ENCODE peak calls at places on chromosomes 13 and 19, in four cellular contexts. One of them, this sample, is unnamed.

GRCh38 chr19:48419158-48419920 is 25.9 kb downstream of the GRIN2D start:
- DNase-seq in activated effector memory CD4-positive, alpha-beta T cell treated with anti-CD3 and anti-CD28 coated beads, Interleukin-2, amount 50 U/mL, for 16 hours: peak
- DNase-seq in activated CD4-positive, CD25-positive, alpha-beta regulatory T cell treated with anti-CD3 and anti-CD28 coated beads, Interleukin-2, amount 50 U/mL, for 72 hours: peak
- DNase-seq in NCI-H446 treated with DMSO at 0.1 percent for 48 hours: no peak
- DNase-seq in this sample: no peak

GRCh38 chr19:51690359-51691121 is 2.6 kb upstream of the SPACA6 start:
- DNase-seq in activated effector memory CD4-positive, alpha-beta T cell treated with anti-CD3 and anti-CD28 coated beads, Interleukin-2, amount 50 U/mL, for 16 hours: peak
- DNase-seq in activated CD4-positive, CD25-positive, alpha-beta regulatory T cell treated with anti-CD3 and anti-CD28 coated beads, Interleukin-2, amount 50 U/mL, for 72 hours: peak
- DNase-seq in NCI-H446 treated with DMSO at 0.1 percent for 48 hours: peak
- DNase-seq in this sample: peak

GRCh38 chr19:2289714-2290435 is 7.9 kb upstream of the PEAK3 start:
- DNase-seq in activated effector memory CD4-positive, alpha-beta T cell treated with anti-CD3 and anti-CD28 coated beads, Interleukin-2, amount 50 U/mL, for 16 hours: peak
- DNase-seq in activated CD4-positive, CD25-positive, alpha-beta regulatory T cell treated with anti-CD3 and anti-CD28 coated beads, Interleukin-2, amount 50 U/mL, for 72 hours: peak
- DNase-seq in NCI-H446 treated with DMSO at 0.1 percent for 48 hours: no peak
- DNase-seq in this sample: peak

GRCh38 chr13:112961457-112962369 is 7.3 kb upstream of the MCF2L start:
- DNase-seq in activated effector memory CD4-positive, alpha-beta T cell treated with anti-CD3 and anti-CD28 coated beads, Interleukin-2, amount 50 U/mL, for 16 hours: peak
- DNase-seq in activated CD4-positive, CD25-positive, alpha-beta regulatory T cell treated with anti-CD3 and anti-CD28 coated beads, Interleukin-2, amount 50 U/mL, for 72 hours: no peak
- DNase-seq in NCI-H446 treated with DMSO at 0.1 percent for 48 hours: no peak
- DNase-seq in this sample: no peak

GRCh38 chr13:26186995-26187394 is 35.1 kb downstream of the RNF6 start:
- DNase-seq in activated effector memory CD4-positive, alpha-beta T cell treated with anti-CD3 and anti-CD28 coated beads, Interleukin-2, amount 50 U/mL, for 16 hours: no peak
- DNase-seq in activated CD4-positive, CD25-positive, alpha-beta regulatory T cell treated with anti-CD3 and anti-CD28 coated beads, Interleukin-2, amount 50 U/mL, for 72 hours: no peak
- DNase-seq in NCI-H446 treated with DMSO at 0.1 percent for 48 hours: no peak
- DNase-seq in this sample: no peak

GRCh38 chr19:45766919-45767346 is 2.1 kb downstream of the SIX5 start:
- DNase-seq in activated effector memory CD4-positive, alpha-beta T cell treated with anti-CD3 and anti-CD28 coated beads, Interleukin-2, amount 50 U/mL, for 16 hours: no peak
- DNase-seq in activated CD4-positive, CD25-positive, alpha-beta regulatory T cell treated with anti-CD3 and anti-CD28 coated beads, Interleukin-2, amount 50 U/mL, for 72 hours: no peak
- DNase-seq in NCI-H446 treated with DMSO at 0.1 percent for 48 hours: no peak
- DNase-seq in this sample: no peak

GRCh38 chr19:17767559-17767958 is 16.3 kb downstream of the FCHO1 start:
- DNase-seq in activated effector memory CD4-positive, alpha-beta T cell treated with anti-CD3 and anti-CD28 coated beads, Interleukin-2, amount 50 U/mL, for 16 hours: no peak
- DNase-seq in activated CD4-positive, CD25-positive, alpha-beta regulatory T cell treated with anti-CD3 and anti-CD28 coated beads, Interleukin-2, amount 50 U/mL, for 72 hours: no peak
- DNase-seq in NCI-H446 treated with DMSO at 0.1 percent for 48 hours: no peak
- DNase-seq in this sample: no peak

GRCh38 chr13:51818771-51819511 is 15.0 kb upstream of the DHRS12 start:
- DNase-seq in activated effector memory CD4-positive, alpha-beta T cell treated with anti-CD3 and anti-CD28 coated beads, Interleukin-2, amount 50 U/mL, for 16 hours: peak
- DNase-seq in activated CD4-positive, CD25-positive, alpha-beta regulatory T cell treated with anti-CD3 and anti-CD28 coated beads, Interleukin-2, amount 50 U/mL, for 72 hours: peak
- DNase-seq in NCI-H446 treated with DMSO at 0.1 percent for 48 hours: no peak
- DNase-seq in this sample: no peak

GRCh38 chr13:25906211-25906661 is 145.6 kb downstream of the SHISA2 start:
- DNase-seq in activated effector memory CD4-positive, alpha-beta T cell treated with anti-CD3 and anti-CD28 coated beads, Interleukin-2, amount 50 U/mL, for 16 hours: no peak
- DNase-seq in activated CD4-positive, CD25-positive, alpha-beta regulatory T cell treated with anti-CD3 and anti-CD28 coated beads, Interleukin-2, amount 50 U/mL, for 72 hours: no peak
- DNase-seq in NCI-H446 treated with DMSO at 0.1 percent for 48 hours: no peak
- DNase-seq in this sample: no peak

GRCh38 chr13:48235100-48235813 is 2.3 kb downstream of the ITM2B start:
- DNase-seq in activated effector memory CD4-positive, alpha-beta T cell treated with anti-CD3 and anti-CD28 coated beads, Interleukin-2, amount 50 U/mL, for 16 hours: no peak
- DNase-seq in activated CD4-positive, CD25-positive, alpha-beta regulatory T cell treated with anti-CD3 and anti-CD28 coated beads, Interleukin-2, amount 50 U/mL, for 72 hours: no peak
- DNase-seq in NCI-H446 treated with DMSO at 0.1 percent for 48 hours: no peak
- DNase-seq in this sample: no peak

GRCh38 chr13:111472559-111473460 is 152.4 kb downstream of the TEX29 start:
- DNase-seq in activated effector memory CD4-positive, alpha-beta T cell treated with anti-CD3 and anti-CD28 coated beads, Interleukin-2, amount 50 U/mL, for 16 hours: no peak
- DNase-seq in activated CD4-positive, CD25-positive, alpha-beta regulatory T cell treated with anti-CD3 and anti-CD28 coated beads, Interleukin-2, amount 50 U/mL, for 72 hours: no peak
- DNase-seq in NCI-H446 treated with DMSO at 0.1 percent for 48 hours: no peak
- DNase-seq in this sample: no peak

GRCh38 chr13:44311011-44311481 is 62.6 kb upstream of the SERP2 start:
- DNase-seq in activated effector memory CD4-positive, alpha-beta T cell treated with anti-CD3 and anti-CD28 coated beads, Interleukin-2, amount 50 U/mL, for 16 hours: no peak
- DNase-seq in activated CD4-positive, CD25-positive, alpha-beta regulatory T cell treated with anti-CD3 and anti-CD28 coated beads, Interleukin-2, amount 50 U/mL, for 72 hours: no peak
- DNase-seq in NCI-H446 treated with DMSO at 0.1 percent for 48 hours: peak
- DNase-seq in this sample: peak

GRCh38 chr13:55439450-55439849 is 1701.3 kb upstream of the PRR20A start:
- DNase-seq in activated effector memory CD4-positive, alpha-beta T cell treated with anti-CD3 and anti-CD28 coated beads, Interleukin-2, amount 50 U/mL, for 16 hours: no peak
- DNase-seq in activated CD4-positive, CD25-positive, alpha-beta regulatory T cell treated with anti-CD3 and anti-CD28 coated beads, Interleukin-2, amount 50 U/mL, for 72 hours: no peak
- DNase-seq in NCI-H446 treated with DMSO at 0.1 percent for 48 hours: no peak
- DNase-seq in this sample: no peak

GRCh38 chr13:99425485-99426341 is 75.6 kb upstream of the TM9SF2 start:
- DNase-seq in activated effector memory CD4-positive, alpha-beta T cell treated with anti-CD3 and anti-CD28 coated beads, Interleukin-2, amount 50 U/mL, for 16 hours: peak
- DNase-seq in activated CD4-positive, CD25-positive, alpha-beta regulatory T cell treated with anti-CD3 and anti-CD28 coated beads, Interleukin-2, amount 50 U/mL, for 72 hours: peak
- DNase-seq in NCI-H446 treated with DMSO at 0.1 percent for 48 hours: no peak
- DNase-seq in this sample: no peak

GRCh38 chr13:114142137-114142550 is 9.7 kb upstream of the RASA3 start:
- DNase-seq in activated effector memory CD4-positive, alpha-beta T cell treated with anti-CD3 and anti-CD28 coated beads, Interleukin-2, amount 50 U/mL, for 16 hours: no peak
- DNase-seq in activated CD4-positive, CD25-positive, alpha-beta regulatory T cell treated with anti-CD3 and anti-CD28 coated beads, Interleukin-2, amount 50 U/mL, for 72 hours: no peak
- DNase-seq in NCI-H446 treated with DMSO at 0.1 percent for 48 hours: no peak
- DNase-seq in this sample: peak

GRCh38 chr13:31742102-31742695 is 2.9 kb downstream of the RXFP2 start:
- DNase-seq in activated effector memory CD4-positive, alpha-beta T cell treated with anti-CD3 and anti-CD28 coated beads, Interleukin-2, amount 50 U/mL, for 16 hours: peak
- DNase-seq in activated CD4-positive, CD25-positive, alpha-beta regulatory T cell treated with anti-CD3 and anti-CD28 coated beads, Interleukin-2, amount 50 U/mL, for 72 hours: peak
- DNase-seq in NCI-H446 treated with DMSO at 0.1 percent for 48 hours: peak
- DNase-seq in this sample: no peak

GRCh38 chr19:51976852-51977251 is 9.8 kb downstream of the ZNF350 start:
- DNase-seq in activated effector memory CD4-positive, alpha-beta T cell treated with anti-CD3 and anti-CD28 coated beads, Interleukin-2, amount 50 U/mL, for 16 hours: no peak
- DNase-seq in activated CD4-positive, CD25-positive, alpha-beta regulatory T cell treated with anti-CD3 and anti-CD28 coated beads, Interleukin-2, amount 50 U/mL, for 72 hours: no peak
- DNase-seq in NCI-H446 treated with DMSO at 0.1 percent for 48 hours: no peak
- DNase-seq in this sample: no peak

GRCh38 chr13:109977212-109977968 is 191.0 kb upstream of the IRS2 start:
- DNase-seq in activated effector memory CD4-positive, alpha-beta T cell treated with anti-CD3 and anti-CD28 coated beads, Interleukin-2, amount 50 U/mL, for 16 hours: no peak
- DNase-seq in activated CD4-positive, CD25-positive, alpha-beta regulatory T cell treated with anti-CD3 and anti-CD28 coated beads, Interleukin-2, amount 50 U/mL, for 72 hours: no peak
- DNase-seq in NCI-H446 treated with DMSO at 0.1 percent for 48 hours: no peak
- DNase-seq in this sample: no peak

GRCh38 chr13:100646030-100646673 is 28.4 kb downstream of the TMTC4 start:
- DNase-seq in activated effector memory CD4-positive, alpha-beta T cell treated with anti-CD3 and anti-CD28 coated beads, Interleukin-2, amount 50 U/mL, for 16 hours: no peak
- DNase-seq in activated CD4-positive, CD25-positive, alpha-beta regulatory T cell treated with anti-CD3 and anti-CD28 coated beads, Interleukin-2, amount 50 U/mL, for 72 hours: no peak
- DNase-seq in NCI-H446 treated with DMSO at 0.1 percent for 48 hours: no peak
- DNase-seq in this sample: no peak

GRCh38 chr19:46296722-46297431 is at the start of gene HIF3A:
- DNase-seq in activated effector memory CD4-positive, alpha-beta T cell treated with anti-CD3 and anti-CD28 coated beads, Interleukin-2, amount 50 U/mL, for 16 hours: no peak
- DNase-seq in activated CD4-positive, CD25-positive, alpha-beta regulatory T cell treated with anti-CD3 and anti-CD28 coated beads, Interleukin-2, amount 50 U/mL, for 72 hours: no peak
- DNase-seq in NCI-H446 treated with DMSO at 0.1 percent for 48 hours: no peak
- DNase-seq in this sample: peak

GRCh38 chr13:29496241-29496712 is 99.2 kb downstream of the SLC7A1 start:
- DNase-seq in activated effector memory CD4-positive, alpha-beta T cell treated with anti-CD3 and anti-CD28 coated beads, Interleukin-2, amount 50 U/mL, for 16 hours: no peak
- DNase-seq in activated CD4-positive, CD25-positive, alpha-beta regulatory T cell treated with anti-CD3 and anti-CD28 coated beads, Interleukin-2, amount 50 U/mL, for 72 hours: peak
- DNase-seq in NCI-H446 treated with DMSO at 0.1 percent for 48 hours: no peak
- DNase-seq in this sample: peak

GRCh38 chr19:5094768-5095567 is 126.1 kb downstream of the KDM4B start:
- DNase-seq in activated effector memory CD4-positive, alpha-beta T cell treated with anti-CD3 and anti-CD28 coated beads, Interleukin-2, amount 50 U/mL, for 16 hours: no peak
- DNase-seq in activated CD4-positive, CD25-positive, alpha-beta regulatory T cell treated with anti-CD3 and anti-CD28 coated beads, Interleukin-2, amount 50 U/mL, for 72 hours: no peak
- DNase-seq in NCI-H446 treated with DMSO at 0.1 percent for 48 hours: no peak
- DNase-seq in this sample: no peak